ENCODE peak calls at places on chromosomes 11 and 22, in nine cellular contexts. O, U, T, R, W, K, E, V and S are unnamed samples.

GRCh38 chr11:104078250-104078649 is 41.8 kb downstream of the DDI1 start:
- DNase-seq in T (no peak), O (no peak), E (no peak), R (no peak), V (no peak), W (no peak), K (no peak), U (no peak), S (no peak)

GRCh38 chr11:14812776-14813175 is 79.3 kb downstream of the CYP2R1 start:
- DNase-seq in U (no peak), V (no peak), R (no peak), O (no peak), K (no peak), E (no peak), T (no peak), W (no peak), S (no peak)

GRCh38 chr22:50704510-50705218 is 32.0 kb downstream of the SHANK3 start:
- DNase-seq in E (no peak), K (no peak), U (no peak), O (no peak), W (no peak), R (no peak), T (peak), V (peak), S (no peak)

GRCh38 chr22:21760640-21761039 is 25.0 kb upstream of the YPEL1 start:
- DNase-seq in W (no peak), T (no peak), K (peak), O (peak), U (no peak), V (no peak), E (no peak), R (no peak), S (no peak)

GRCh38 chr11:87326594-87326993 is 288.9 kb downstream of the TMEM135 start:
- DNase-seq in T (no peak), W (no peak), V (no peak), E (no peak), O (no peak), R (no peak), K (no peak), U (no peak), S (no peak)

GRCh38 chr22:47121791-47122190 is 359.3 kb downstream of the TBC1D22A start:
- DNase-seq in V (peak), O (no peak), K (no peak), E (no peak), R (no peak), W (no peak), T (peak), U (no peak), S (no peak)

GRCh38 chr11:28539239-28540025 is 431.2 kb downstream of the METTL15 start:
- DNase-seq in W (no peak), R (no peak), U (no peak), K (no peak), O (peak), E (no peak), T (no peak), V (no peak), S (no peak)

GRCh38 chr11:123525072-123525471 is 95.0 kb downstream of the GRAMD1B start:
- DNase-seq in U (no peak), E (no peak), T (no peak), V (no peak), R (no peak), K (no peak), O (no peak), W (no peak), S (no peak)

GRCh38 chr11:17918049-17918605 is 94.7 kb downstream of the SERGEF start:
- DNase-seq in O (no peak), E (no peak), T (no peak), V (no peak), W (no peak), R (peak), U (no peak), K (no peak), S (no peak)

GRCh38 chr11:64036081-64037026 is 623 bp downstream of the FLRT1 start:
- DNase-seq in U (no peak), R (no peak), O (peak), E (no peak), T (no peak), V (no peak), K (peak), W (no peak), S (no peak)

GRCh38 chr11:36257351-36257750 is 31.9 kb downstream of the COMMD9 start:
- DNase-seq in O (no peak), K (peak), U (no peak), W (no peak), V (no peak), E (no peak), R (no peak), T (no peak), S (no peak)

GRCh38 chr11:14312736-14313438 is 46.1 kb downstream of the RRAS2 start:
- DNase-seq in V (no peak), E (no peak), K (no peak), R (no peak), T (no peak), O (peak), W (no peak), U (no peak), S (no peak)

GRCh38 chr11:124441519-124441918 is 4.0 kb downstream of the OR8B8 start:
- DNase-seq in R (no peak), V (no peak), E (no peak), O (no peak), T (no peak), W (no peak), K (no peak), U (no peak), S (no peak)

GRCh38 chr11:130513132-130513531 is 64.7 kb downstream of the ADAMTS15 start:
- DNase-seq in E (no peak), O (peak), T (peak), V (no peak), W (no peak), R (peak), K (no peak), U (no peak), S (no peak)

GRCh38 chr11:86670179-86670578 is 2.2 kb downstream of the ME3 start:
- DNase-seq in U (no peak), E (no peak), T (no peak), R (no peak), V (no peak), O (no peak), K (peak), W (no peak), S (no peak)

GRCh38 chr11:64186205-64187165 is 514 bp downstream of the STIP1 start:
- DNase-seq in T (no peak), E (peak), U (no peak), R (no peak), W (no peak), K (no peak), V (no peak), O (peak), S (no peak)

GRCh38 chr11:126339866-126340434 is 15.5 kb upstream of the ST3GAL4 start:
- DNase-seq in V (peak), E (no peak), R (no peak), T (peak), K (peak), W (no peak), O (peak), U (no peak), S (peak)

GRCh38 chr11:23620617-23621016 is 760.3 kb upstream of the CCDC179 start:
- DNase-seq in R (no peak), E (no peak), W (no peak), K (no peak), V (no peak), O (peak), T (no peak), U (no peak), S (no peak)

GRCh38 chr11:87020764-87021365 is 16.9 kb upstream of the TMEM135 start:
- DNase-seq in W (no peak), T (no peak), O (no peak), U (no peak), R (no peak), V (no peak), E (no peak), K (peak), S (no peak)

GRCh38 chr11:59792507-59792906 is 18.1 kb downstream of the MRPL16 start:
- DNase-seq in E (no peak), R (no peak), W (no peak), T (no peak), V (no peak), U (no peak), O (no peak), K (no peak), S (no peak)

GRCh38 chr22:41994506-41994905 is 4.1 kb upstream of the WBP2NL start:
- DNase-seq in O (no peak), T (no peak), U (no peak), K (no peak), V (no peak), R (no peak), E (no peak), W (no peak), S (no peak)

GRCh38 chr11:95067042-95067827 is 516 bp downstream of the SRSF8 start:
- DNase-seq in W (peak), U (peak), K (peak), R (peak), E (peak), O (peak), V (peak), T (peak), S (peak)

GRCh38 chr11:66568124-66568916 is at the start of gene CTSF:
- DNase-seq in T (peak), W (peak), E (peak), O (peak), U (no peak), R (peak), V (peak), K (peak), S (peak)

GRCh38 chr22:50032941-50033601 is 20.5 kb upstream of the IL17REL start:
- DNase-seq in U (no peak), R (no peak), W (no peak), K (no peak), T (peak), O (no peak), V (peak), E (no peak), S (no peak)

GRCh38 chr11:129862123-129862522 is 33.3 kb downstream of the NFRKB start:
- DNase-seq in O (no peak), U (no peak), E (no peak), R (no peak), W (no peak), V (no peak), T (no peak), K (no peak), S (no peak)

GRCh38 chr22:47294571-47294970 is 532.1 kb downstream of the TBC1D22A start:
- DNase-seq in V (no peak), U (no peak), R (no peak), K (no peak), T (no peak), E (no peak), W (no peak), O (no peak), S (no peak)